ENCODE peak calls at places on chromosomes 6 and 20, in four cellular contexts. H, I, Y and U are unnamed samples.

GRCh38 chr6:150683320-150683719 is 83.6 kb downstream of the PLEKHG1 start:
- DNase-seq in H (no peak), I (no peak), Y (no peak), U (no peak)

GRCh38 chr6:75220365-75220764 is 14.5 kb upstream of the COL12A1 start:
- DNase-seq in H (no peak), I (no peak), Y (no peak), U (no peak)

GRCh38 chr6:167272618-167273379 is 18.3 kb upstream of the UNC93A start:
- DNase-seq in H (no peak), I (no peak), Y (no peak), U (no peak)

GRCh38 chr6:14728396-14729024 is 517.4 kb upstream of the JARID2 start:
- DNase-seq in H (no peak), I (peak; percentile 64), Y (peak; percentile 67), U (no peak)

GRCh38 chr6:42199106-42199981 is 4.6 kb upstream of the GUCA1B start:
- DNase-seq in H (no peak), I (no peak), Y (peak; percentile 82), U (peak; percentile 47)

GRCh38 chr20:25018425-25018824 is 25.9 kb upstream of the APMAP start:
- DNase-seq in H (no peak), I (no peak), Y (no peak), U (no peak)

GRCh38 chr6:129543981-129544380 is 166.0 kb downstream of the ARHGAP18 start:
- DNase-seq in H (no peak), I (no peak), Y (peak; percentile 16), U (peak; percentile 32)

GRCh38 chr6:150631283-150631981 is 31.7 kb downstream of the PLEKHG1 start:
- DNase-seq in H (no peak), I (no peak), Y (no peak), U (no peak)

GRCh38 chr20:51460569-51461265 is 81.8 kb downstream of the NFATC2 start:
- DNase-seq in H (no peak), I (no peak), Y (no peak), U (no peak)

GRCh38 chr6:128238248-128238647 is 282.2 kb downstream of the PTPRK start:
- DNase-seq in H (no peak), I (no peak), Y (no peak), U (no peak)

GRCh38 chr20:41424546-41424945 is 57.9 kb upstream of the EMILIN3 start:
- DNase-seq in H (no peak), I (no peak), Y (peak; percentile 28), U (no peak)

GRCh38 chr6:80454197-80454596 is 347.7 kb downstream of the BCKDHB start:
- DNase-seq in H (no peak), I (peak; percentile 99), Y (peak; percentile 100), U (peak; percentile 94)

GRCh38 chr20:48824830-48825550 is 2.8 kb downstream of the PREX1 start:
- DNase-seq in H (no peak), I (no peak), Y (no peak), U (no peak)

GRCh38 chr6:151209071-151209831 is 30.5 kb upstream of the AKAP12 start:
- DNase-seq in H (peak; percentile 15), I (peak; percentile 80), Y (peak; percentile 51), U (peak; percentile 3)

GRCh38 chr6:119830069-119830468 is 480.5 kb upstream of the MAN1A1 start:
- DNase-seq in H (no peak), I (no peak), Y (no peak), U (no peak)

GRCh38 chr6:140436023-140436811 is 1061.8 kb upstream of the CITED2 start:
- DNase-seq in H (no peak), I (peak; percentile 48), Y (peak; percentile 96), U (peak; percentile 90)

GRCh38 chr6:2919886-2920285 is 16.8 kb upstream of the SERPINB9 start:
- DNase-seq in H (no peak), I (no peak), Y (no peak), U (no peak)

GRCh38 chr20:14902432-14903089 is 565.1 kb upstream of the FLRT3 start:
- DNase-seq in H (no peak), I (no peak), Y (no peak), U (no peak)

GRCh38 chr6:8627085-8627861 is 191.9 kb upstream of the SLC35B3 start:
- DNase-seq in H (no peak), I (peak; percentile 98), Y (peak; percentile 58), U (no peak)

GRCh38 chr6:169899481-169900145 is 148.2 kb downstream of the ERMARD start:
- DNase-seq in H (no peak), I (no peak), Y (no peak), U (no peak)

GRCh38 chr6:52539607-52540006 is 37.3 kb downstream of the TRAM2 start:
- DNase-seq in H (no peak), I (no peak), Y (peak; percentile 88), U (peak; percentile 81)

GRCh38 chr6:43262000-43262779 is 18.9 kb downstream of the TTBK1 start:
- DNase-seq in H (no peak), I (peak; percentile 34), Y (no peak), U (no peak)

GRCh38 chr6:74741608-74742007 is 464.2 kb downstream of the COL12A1 start:
- DNase-seq in H (no peak), I (no peak), Y (no peak), U (no peak)

GRCh38 chr20:43941476-43942212 is 27.0 kb downstream of the TOX2 start:
- DNase-seq in H (peak; percentile 65), I (peak; percentile 66), Y (peak; percentile 31), U (no peak)

GRCh38 chr6:89162047-89162371 is 16.2 kb downstream of the PM20D2 start:
- DNase-seq in H (no peak), I (no peak), Y (no peak), U (no peak)

GRCh38 chr6:89160693-89161092 is 14.8 kb downstream of the PM20D2 start:
- DNase-seq in H (no peak), I (no peak), Y (no peak), U (no peak)

DNA sequence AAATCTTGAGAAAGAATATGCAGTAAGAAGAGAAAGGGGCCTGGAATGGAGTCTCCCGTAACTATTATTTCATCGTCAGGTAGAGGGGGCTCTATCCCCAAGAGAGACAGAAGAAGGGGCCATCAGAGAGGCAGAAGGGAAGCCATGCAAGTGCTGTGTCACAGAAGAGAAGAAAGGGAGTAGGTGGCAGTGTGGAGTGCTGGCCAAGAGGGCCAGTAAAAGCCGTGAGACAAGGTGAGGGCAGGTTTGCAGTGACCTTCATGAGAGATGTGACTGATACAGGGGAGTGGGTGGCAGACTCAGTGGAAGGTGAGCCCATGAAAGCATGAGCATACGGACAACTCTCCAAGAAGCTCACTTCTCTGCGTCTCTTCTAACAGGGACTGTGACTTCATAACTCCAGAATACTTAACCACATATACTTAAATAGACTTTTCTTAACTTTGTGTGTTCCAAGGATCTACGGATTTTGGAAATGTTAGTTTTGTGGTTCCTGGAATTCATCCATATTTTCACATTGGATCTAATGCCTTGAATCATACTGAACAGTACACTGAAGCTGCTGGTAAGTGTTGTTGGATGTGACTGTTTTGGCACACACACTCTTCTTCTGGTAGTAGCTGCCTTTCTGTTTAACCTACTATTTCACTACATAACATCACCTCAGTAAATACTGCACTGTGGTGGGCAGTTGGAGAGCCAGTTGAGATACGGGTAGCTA is 15.6 kb downstream of the PM20D2 start:
- DNase-seq in H (no peak), I (no peak), Y (peak; percentile 61), U (no peak)
- TF ChIP-seq CTCF in H (no peak), I (no peak), Y (no peak), U (no peak)

GRCh38 chr6:136036071-136036380 is 184.5 kb downstream of the PDE7B start:
- DNase-seq in H (no peak), I (no peak), Y (no peak), U (no peak)

GRCh38 chr6:136037246-136037884 is 185.9 kb downstream of the PDE7B start:
- DNase-seq in H (no peak), I (peak; percentile 74), Y (no peak), U (no peak)

GRCh38 chr6:136035378-136036070 is 184.0 kb downstream of the PDE7B start:
- DNase-seq in H (no peak), I (peak; percentile 45), Y (peak; percentile 56), U (peak; percentile 46)

GRCh38 chr6:136037885-136038460 is 186.5 kb downstream of the PDE7B start:
- DNase-seq in H (no peak), I (peak; percentile 2), Y (peak; percentile 65), U (peak; percentile 19)

GRCh38 chr6:136036601-136037000 is 185.1 kb downstream of the PDE7B start:
- DNase-seq in H (no peak), I (no peak), Y (peak; percentile 31), U (no peak)
- TF ChIP-seq CTCF in H (no peak), I (no peak), Y (no peak), U (no peak)

GRCh38 chr20:54472607-54473006 is 2.8 kb upstream of the DOK5 start:
- DNase-seq in H (no peak), I (no peak), Y (no peak), U (no peak)
- TF ChIP-seq CTCF in H (no peak), I (no peak), Y (no peak), U (no peak)

GRCh38 chr6:17427617-17428016 is 34.2 kb downstream of the CAP2 start:
- DNase-seq in H (no peak), I (no peak), Y (no peak), U (no peak)
- TF ChIP-seq CTCF in H (no peak), I (no peak), Y (no peak), U (no peak)

GRCh38 chr6:143596857-143597256 is 80.9 kb upstream of the PHACTR2 start:
- DNase-seq in H (no peak), I (no peak), Y (peak; percentile 12), U (no peak)
- TF ChIP-seq CTCF in H (no peak), I (no peak), Y (no peak), U (no peak)